ENCODE peak calls at places on chromosome 9, in ten cellular contexts. N, O, I, E, M, K, H, W, T and D are unnamed samples. For H3K4me1, the result is how much of the 10 kb centered on the place peaks cover.

GRCh38 chr9:130445268-130445983 is 665 bp downstream of the ASS1 start:
- DNase-seq in N (peak), O (peak), I (peak), E (peak), M (no peak), K (no peak), H (peak), W (peak), T (peak), D (peak)

GRCh38 chr9:18297532-18297872 is 176.5 kb upstream of the ADAMTSL1 start:
- DNase-seq in N (no peak), O (no peak), I (no peak), E (no peak), M (peak), K (no peak), H (peak), W (no peak), T (no peak), D (no peak)

GRCh38 chr9:91425270-91425669 is 1.6 kb upstream of the NFIL3 start:
- DNase-seq in N (no peak), O (no peak), I (no peak), E (no peak), M (no peak), K (no peak), H (no peak), W (no peak), T (no peak), D (no peak)

GRCh38 chr9:136308262-136309053 is 4.6 kb upstream of the CCDC187 start:
- DNase-seq in N (no peak), O (no peak), I (no peak), E (no peak), M (no peak), K (no peak), H (no peak), W (no peak), T (no peak), D (no peak)

GRCh38 chr9:96450613-96451544 is 910 bp downstream of the HABP4 start:
- DNase-seq in N (peak), O (peak), I (peak), E (peak), M (no peak), K (peak), H (peak), W (no peak), T (peak), D (no peak)

GRCh38 chr9:672833-673232 is 168.7 kb upstream of the DMRT1 start:
- DNase-seq in N (no peak), O (no peak), I (no peak), E (no peak), M (no peak), K (no peak), H (no peak), W (no peak), T (no peak), D (no peak)

GRCh38 chr9:85038061-85038460 is 368.5 kb downstream of the NTRK2 start:
- DNase-seq in N (no peak), O (no peak), I (no peak), E (no peak), M (no peak), K (no peak), H (no peak), W (no peak), T (no peak), D (no peak)

GRCh38 chr9:73841018-73841417 is 656.1 kb upstream of the RORB start:
- DNase-seq in N (no peak), O (no peak), I (no peak), E (no peak), M (no peak), K (no peak), H (no peak), W (no peak), T (no peak), D (no peak)

GRCh38 chr9:94985649-94986048 is 259.1 kb downstream of the AOPEP start:
- DNase-seq in N (no peak), O (no peak), I (no peak), E (no peak), M (no peak), K (no peak), H (no peak), W (no peak), T (no peak), D (no peak)

GRCh38 chr9:84137968-84138367 is 157.4 kb downstream of the RMI1 start:
- DNase-seq in N (no peak), O (no peak), I (no peak), E (no peak), M (no peak), K (no peak), H (no peak), W (no peak), T (no peak), D (no peak)

GRCh38 chr9:34985311-34985899 is 4.1 kb upstream of the DNAJB5 start:
- DNase-seq in N (peak), O (peak), I (no peak), E (peak), M (peak), K (peak), H (peak), W (no peak), T (no peak), D (no peak)

GRCh38 chr9:10604927-10605326 is 7.9 kb downstream of the PTPRD start:
- DNase-seq in N (no peak), O (no peak), I (no peak), E (no peak), M (no peak), K (no peak), H (no peak), W (no peak), T (no peak), D (no peak)

GRCh38 chr9:110842169-110842568 is 173.6 kb downstream of the MUSK start:
- DNase-seq in N (peak), O (no peak), I (no peak), E (no peak), M (peak), K (no peak), H (no peak), W (no peak), T (no peak), D (no peak)

GRCh38 chr9:85151247-85151646 is 481.7 kb downstream of the NTRK2 start:
- DNase-seq in N (no peak), O (no peak), I (no peak), E (no peak), M (no peak), K (no peak), H (no peak), W (no peak), T (no peak), D (no peak)

GRCh38 chr9:109158656-109159055 is 8.4 kb downstream of the FRRS1L start:
- DNase-seq in N (no peak), O (no peak), I (no peak), E (no peak), M (no peak), K (no peak), H (no peak), W (no peak), T (no peak), D (no peak)

GRCh38 chr9:131422241-131422792 is 28.4 kb downstream of the PRRC2B start:
- DNase-seq in N (peak), O (peak), I (no peak), E (no peak), M (no peak), K (no peak), H (no peak), W (no peak), T (peak), D (no peak)

GRCh38 chr9:117088140-117088539 is 326.7 kb downstream of the ASTN2 start:
- DNase-seq in N (no peak), O (no peak), I (no peak), E (no peak), M (no peak), K (no peak), H (no peak), W (no peak), T (no peak), D (no peak)

GRCh38 chr9:107597743-107598217 is 108.2 kb upstream of the KLF4 start:
- DNase-seq in N (peak), O (no peak), I (no peak), E (no peak), M (peak), K (no peak), H (no peak), W (no peak), T (no peak), D (no peak)

GRCh38 chr9:117763314-117763713 is 59.1 kb downstream of the TLR4 start:
- DNase-seq in N (no peak), O (no peak), I (no peak), E (no peak), M (no peak), K (no peak), H (no peak), W (no peak), T (no peak), D (no peak)

GRCh38 chr9:89138463-89139390 is 39.9 kb downstream of the SHC3 start:
- DNase-seq in N (no peak), O (no peak), I (no peak), E (no peak), M (no peak), K (no peak), H (no peak), W (no peak), T (no peak), D (no peak)

GRCh38 chr9:2116073-2116472 is 100.9 kb downstream of the SMARCA2 start:
- DNase-seq in N (peak), O (no peak), I (no peak), E (no peak), M (peak), K (no peak), H (peak), W (no peak), T (no peak), D (no peak)

GRCh38 chr9:91777437-91777836 is 172.6 kb downstream of the ROR2 start:
- DNase-seq in N (no peak), O (no peak), I (no peak), E (no peak), M (no peak), K (no peak), H (no peak), W (no peak), T (no peak), D (no peak)

GRCh38 chr9:72428329-72428728 is 63.3 kb upstream of the ZFAND5 start:
- DNase-seq in N (no peak), O (no peak), I (no peak), E (no peak), M (no peak), K (no peak), H (no peak), W (no peak), T (no peak), D (no peak)

GRCh38 chr9:110996436-110997224 is 41.6 kb downstream of the LPAR1 start:
- DNase-seq in N (peak), O (peak), I (peak), E (peak), M (no peak), K (no peak), H (no peak), W (no peak), T (no peak), D (peak)

GRCh38 chr9:12195456-12195855 is 497.7 kb upstream of the TYRP1 start:
- DNase-seq in N (no peak), O (no peak), I (no peak), E (no peak), M (no peak), K (no peak), H (no peak), W (no peak), T (no peak), D (no peak)

GRCh38 chr9:107086460-107086859 is 196.6 kb upstream of the RAD23B start:
- DNase-seq in N (no peak), O (no peak), I (no peak), E (no peak), M (no peak), K (no peak), H (no peak), W (no peak), T (no peak), D (no peak)

DNA sequence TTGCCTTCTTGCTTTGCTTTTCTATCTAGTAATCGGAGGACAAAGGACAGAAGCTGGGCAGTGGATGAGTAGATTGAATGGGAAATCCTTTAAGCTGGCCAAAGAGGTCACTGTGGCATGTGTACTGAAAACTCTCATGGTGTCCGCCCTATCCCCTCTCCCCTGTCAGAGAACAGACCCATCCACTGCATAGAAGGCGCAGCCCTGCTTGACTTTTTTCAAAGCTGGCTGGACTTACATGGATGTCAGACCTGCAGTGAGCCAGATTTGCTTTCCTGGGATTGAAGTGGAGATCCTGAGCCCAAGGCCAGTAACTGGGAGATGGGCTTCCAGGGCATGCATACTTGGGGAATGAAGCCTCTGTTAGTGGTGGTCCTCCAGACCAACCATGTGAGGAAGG is 329.5 kb downstream of the TRPM3 start:
- DNase-seq in N (no peak), O (no peak), I (no peak), E (no peak), M (no peak), K (no peak), H (peak), W (no peak), T (no peak), D (no peak)
- H3K27ac ChIP-seq in N (no peak), O (no peak), I (no peak), E (no peak), M (no peak), K (no peak), H (peak), W (no peak), T (no peak), D (no peak)

GRCh38 chr9:134361843-134362414 is 35.7 kb downstream of the RXRA start:
- DNase-seq in N (no peak), O (no peak), I (no peak), E (no peak), M (no peak), K (no peak), H (no peak), W (no peak), T (no peak), D (no peak)
- H3K4me1 ChIP-seq in N (half or more), O (half or more), I (half or more), E (half or more), M (under half), K (under half), H (under half), W (half or more), T (half or more), D (half or more)

GRCh38 chr9:4073371-4073770 is 226.5 kb downstream of the GLIS3 start:
- DNase-seq in N (no peak), O (no peak), I (no peak), E (no peak), M (peak), K (no peak), H (peak), W (no peak), T (no peak), D (no peak)
- TF ChIP-seq CTCF in N (no peak), O (no peak), I (no peak), E (no peak), M (peak), K (peak), H (peak), W (no peak), T (no peak), D (no peak)

DNA sequence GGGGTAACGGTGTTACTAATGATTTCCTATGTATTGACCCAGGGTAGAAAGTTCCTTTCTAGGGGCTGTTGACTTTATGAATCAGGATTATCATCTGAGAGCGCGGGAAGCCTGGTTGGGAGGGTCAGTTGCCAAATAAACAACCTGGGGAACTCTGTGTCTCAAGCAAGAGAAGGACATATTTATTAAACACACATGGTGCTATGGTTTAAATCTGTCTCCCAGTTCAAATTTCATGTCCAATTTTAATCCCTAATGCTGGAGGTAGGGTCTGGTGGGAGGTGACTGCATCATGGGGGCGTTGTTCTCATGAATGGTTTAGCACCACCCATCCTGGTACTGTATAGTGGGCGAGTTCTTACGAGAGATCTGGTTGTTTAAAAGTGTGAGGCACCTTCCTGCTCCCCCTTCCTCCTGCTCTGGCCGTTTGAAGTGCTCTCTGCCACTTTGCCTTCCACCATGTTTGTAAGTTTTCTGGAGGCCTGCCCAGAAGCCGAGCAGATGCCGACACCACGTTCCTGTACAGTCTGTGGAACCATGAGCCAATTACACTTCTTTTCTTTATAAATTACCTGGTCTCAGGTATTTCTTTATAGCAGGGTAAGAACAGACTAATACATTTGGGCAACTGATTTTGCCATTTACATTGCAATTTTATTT is 19.7 kb upstream of the GAS1 start:
- DNase-seq in N (no peak), O (no peak), I (no peak), E (peak), M (no peak), K (no peak), H (no peak), W (no peak), T (no peak), D (no peak)
- H3K27ac ChIP-seq in N (no peak), O (no peak), I (peak), E (peak), M (no peak), K (no peak), H (no peak), W (no peak), T (no peak), D (no peak)